ENCODE peak calls at places on chromosomes 3 and 15, in seven cellular contexts. M is A549, G is transverse colon, N is uterus, X is sigmoid colon, I is spleen, C is heart left ventricle. Q is an unnamed sample.

GRCh38 chr3:129045675-129046036 is 14.9 kb upstream of the GP9 start:
- DNase-seq in M (no peak), G (no peak), N (no peak), X (peak; percentile 65), I (peak; percentile 84), C (no peak), Q (no peak)

GRCh38 chr3:100090669-100091005 is 23.7 kb downstream of the FILIP1L start:
- DNase-seq in M (no peak), G (no peak), N (no peak), X (no peak), I (no peak), C (no peak), Q (no peak)

GRCh38 chr3:42746455-42747450 is 26.3 kb downstream of the CCDC13 start:
- DNase-seq in M (no peak), G (no peak), N (no peak), X (peak; percentile 84), I (no peak), C (no peak), Q (peak; percentile 50)

GRCh38 chr3:50316657-50317242 is 5.8 kb downstream of the HYAL2 start:
- DNase-seq in M (no peak), G (peak; percentile 91), N (peak; percentile 60), X (no peak), I (peak; percentile 85), C (no peak), Q (no peak)

GRCh38 chr15:85527907-85528306 is 147.5 kb downstream of the AKAP13 start:
- DNase-seq in M (no peak), G (no peak), N (no peak), X (no peak), I (no peak), C (peak; percentile 62), Q (no peak)

GRCh38 chr3:45437388-45437787 is 49.0 kb downstream of the LARS2 start:
- DNase-seq in M (no peak), G (no peak), N (no peak), X (no peak), I (no peak), C (no peak), Q (no peak)

GRCh38 chr3:195587824-195588223 is 4.1 kb upstream of the APOD start:
- DNase-seq in M (no peak), G (no peak), N (no peak), X (no peak), I (no peak), C (no peak), Q (no peak)

GRCh38 chr3:34075975-34076374 is 277.5 kb downstream of the PDCD6IP start:
- DNase-seq in M (no peak), G (no peak), N (no peak), X (no peak), I (no peak), C (no peak), Q (no peak)

GRCh38 chr3:109687626-109688025 is 350.3 kb upstream of the DPPA4 start:
- DNase-seq in M (no peak), G (no peak), N (no peak), X (no peak), I (no peak), C (no peak), Q (no peak)

GRCh38 chr15:74320358-74321247 is 46.8 kb downstream of the CYP11A1 start:
- DNase-seq in M (peak; percentile 25), G (peak; percentile 37), N (peak; percentile 64), X (no peak), I (no peak), C (peak; percentile 57), Q (no peak)

GRCh38 chr15:36331531-36332275 is 247.7 kb upstream of the CDIN1 start:
- DNase-seq in M (no peak), G (no peak), N (no peak), X (no peak), I (no peak), C (no peak), Q (no peak)

GRCh38 chr3:44099566-44100297 is 142.0 kb upstream of the TOPAZ1 start:
- DNase-seq in M (no peak), G (no peak), N (no peak), X (no peak), I (no peak), C (no peak), Q (no peak)

GRCh38 chr15:38554354-38554753 is 10.3 kb downstream of the RASGRP1 start:
- DNase-seq in M (no peak), G (no peak), N (no peak), X (no peak), I (no peak), C (no peak), Q (no peak)
- H3K4me1 ChIP-seq in M (no peaks in the 10 kb centered on the region), G (no peaks in the 10 kb centered on the region), N (no peaks in the 10 kb centered on the region), X (no peaks in the 10 kb centered on the region), I (peaks cover 83% of the 10 kb centered on the region), C (peaks cover 4% of the 10 kb centered on the region), Q (no peaks in the 10 kb centered on the region)

DNA sequence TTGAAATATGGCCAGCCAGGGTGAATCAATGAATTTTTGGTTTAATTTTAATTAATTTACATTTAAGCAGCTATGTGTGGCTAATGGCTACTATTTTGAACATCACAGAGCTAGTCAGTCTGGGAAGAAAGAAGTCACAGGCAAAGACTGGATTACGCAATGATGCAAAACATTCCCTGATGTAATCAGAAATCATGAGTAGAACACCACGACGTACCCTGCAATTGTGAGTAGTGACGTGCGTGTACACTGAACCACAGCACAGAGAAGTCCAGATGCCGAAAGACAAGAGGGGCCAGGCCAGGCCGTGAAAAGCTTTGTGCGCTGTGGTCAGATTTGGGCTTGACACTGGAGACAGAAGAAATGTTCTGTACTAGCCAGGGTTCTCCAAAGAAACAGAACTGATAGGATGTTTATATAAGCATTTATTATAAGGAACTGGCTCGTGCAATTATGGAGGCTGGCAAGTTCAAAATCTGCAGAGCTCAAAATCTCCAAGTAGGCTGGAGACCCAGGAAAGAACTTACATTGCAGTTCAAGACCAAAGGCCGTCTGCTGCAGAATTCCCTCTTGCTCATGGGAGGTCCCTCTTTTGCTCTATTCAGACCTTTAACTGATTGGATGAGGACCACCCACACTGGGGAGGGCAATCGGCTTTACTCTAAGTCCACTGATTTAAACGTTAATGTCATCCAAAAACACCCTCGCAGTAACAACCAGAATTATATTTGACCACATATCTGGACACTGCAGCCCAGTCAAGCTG is 44.6 kb downstream of the SH3BP5 start:
- DNase-seq in M (no peak), G (peak; percentile 57), N (peak; percentile 83), X (peak; percentile 95), I (no peak), C (peak; percentile 36), Q (peak; percentile 89)
- TF ChIP-seq POLR2A in M (no peak), G (no peak), N (no peak), X (no peak), I (no peak), C (no peak), Q (peak; percentile 60)

GRCh38 chr15:51883436-51883835 is 54.0 kb downstream of the TMOD3 start:
- DNase-seq in M (no peak), G (no peak), N (no peak), X (no peak), I (no peak), C (no peak), Q (no peak)
- H3K27ac ChIP-seq in M (peak overlapping the region; percentile 55), G (no peak overlapping the region), N (no peak overlapping the region), X (no peak overlapping the region), I (no peak overlapping the region), C (no peak overlapping the region), Q (no peak overlapping the region)

GRCh38 chr15:69303337-69304175 is 4.8 kb downstream of the PAQR5 start:
- DNase-seq in M (peak; percentile 48), G (no peak), N (no peak), X (no peak), I (no peak), C (no peak), Q (no peak)

GRCh38 chr15:69302929-69303328 is 4.2 kb downstream of the PAQR5 start:
- DNase-seq in M (no peak), G (no peak), N (no peak), X (no peak), I (no peak), C (no peak), Q (no peak)

GRCh38 chr15:69305933-69306568 is 7.3 kb downstream of the PAQR5 start:
- DNase-seq in M (peak; percentile 71), G (no peak), N (no peak), X (no peak), I (no peak), C (no peak), Q (no peak)

GRCh38 chr15:69305204-69305931 is 6.7 kb downstream of the PAQR5 start:
- DNase-seq in M (peak; percentile 98), G (peak; percentile 67), N (no peak), X (no peak), I (no peak), C (no peak), Q (no peak)

GRCh38 chr15:69304176-69304533 is 5.4 kb downstream of the PAQR5 start:
- DNase-seq in M (peak; percentile 92), G (no peak), N (no peak), X (no peak), I (no peak), C (no peak), Q (no peak)
- H3K4me1 ChIP-seq in M (peaks cover 74% of the 10 kb centered on the region), G (no peaks in the 10 kb centered on the region), N (no peaks in the 10 kb centered on the region), X (peaks cover 4% of the 10 kb centered on the region), I (peaks cover 11% of the 10 kb centered on the region), C (peaks cover 4% of the 10 kb centered on the region), Q (no peaks in the 10 kb centered on the region)

GRCh38 chr3:184133840-184134745 is 1.1 kb upstream of the EIF2B5 start:
- DNase-seq in M (peak; percentile 54), G (peak; percentile 88), N (peak; percentile 83), X (peak; percentile 92), I (peak; percentile 93), C (peak; percentile 85), Q (peak; percentile 83)
- TF ChIP-seq POLR2A in M (peak; percentile 71), G (peak; percentile 61), N (no peak), X (peak; percentile 53), I (no peak), C (no peak), Q (peak; percentile 51)

DNA sequence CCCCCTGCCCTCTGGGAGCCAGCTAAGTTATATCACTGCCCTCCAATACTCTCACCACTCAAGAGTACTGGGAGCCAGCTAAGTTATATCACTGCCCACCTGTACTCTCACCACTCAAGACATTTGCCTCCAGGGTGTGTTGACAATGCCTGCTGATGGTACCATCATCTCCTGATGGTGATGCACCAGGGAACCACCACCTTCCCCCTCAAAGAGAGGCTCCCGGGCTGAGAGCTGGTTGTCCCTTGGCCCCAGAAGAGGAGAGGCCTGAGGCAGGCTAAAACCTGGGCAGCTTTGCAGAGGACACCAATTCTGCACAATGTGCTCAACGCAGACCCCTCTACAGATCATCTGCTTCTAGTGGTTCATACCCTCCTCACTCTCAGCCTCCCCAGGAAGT is 7.5 kb upstream of the HAPLN3 start:
- DNase-seq in M (no peak), G (no peak), N (no peak), X (no peak), I (peak; percentile 47), C (no peak), Q (no peak)
- H3K27ac ChIP-seq in M (peak overlapping the region; percentile 4), G (no peak overlapping the region), N (no peak overlapping the region), X (no peak overlapping the region), I (no peak overlapping the region), C (no peak overlapping the region), Q (peak overlapping the region; percentile 74)

GRCh38 chr3:120425196-120425595 is 25.6 kb downstream of the FSTL1 start:
- DNase-seq in M (no peak), G (no peak), N (no peak), X (no peak), I (no peak), C (no peak), Q (no peak)
- H3K4me1 ChIP-seq in M (peaks cover 15% of the 10 kb centered on the region), G (peaks cover 30% of the 10 kb centered on the region), N (peaks cover 14% of the 10 kb centered on the region), X (peaks cover 99% of the 10 kb centered on the region), I (peaks cover 16% of the 10 kb centered on the region), C (peaks cover 96% of the 10 kb centered on the region), Q (peaks cover 25% of the 10 kb centered on the region)

DNA sequence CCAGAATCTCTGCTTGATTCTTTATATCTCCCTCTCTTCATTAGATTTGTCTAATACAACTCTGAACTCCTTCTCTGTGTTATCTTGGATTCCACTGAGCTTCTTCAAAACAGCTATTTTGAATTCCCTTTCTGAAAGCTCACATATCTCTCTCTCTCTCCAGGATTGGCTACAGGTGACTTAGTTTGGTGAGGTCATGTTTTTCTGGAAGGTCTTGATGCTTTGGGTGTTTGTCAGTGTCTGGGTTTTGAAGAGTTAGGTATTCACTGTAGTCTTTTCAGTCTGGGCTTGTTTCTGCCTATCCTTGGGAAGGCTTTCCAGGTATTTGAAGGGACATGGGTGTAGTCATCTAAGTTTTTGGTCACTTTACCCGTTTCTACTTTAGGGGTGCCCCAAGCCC is 781.8 kb downstream of the FHIT start:
- DNase-seq in M (no peak), G (no peak), N (no peak), X (no peak), I (no peak), C (no peak), Q (no peak)
- TF ChIP-seq POLR2A in M (no peak), G (no peak), N (no peak), X (no peak), I (no peak), C (no peak), Q (no peak)

Q was measured in gastrocnemius medialis.